ENCODE peak calls at places on chromosome X, in four cellular contexts. One of them, this sample, is unnamed.
A peak's percentile ranks its signal among the peaks of the same experiment; 100 is the strongest.

GRCh38 chrX:143571521-143571920 is 54.2 kb upstream of the SPANXN3 start:
- DNase-seq in body of pancreas: no peak
- DNase-seq in sigmoid colon: no peak
- DNase-seq in adrenal gland: no peak
- DNase-seq in this sample: no peak

GRCh38 chrX:9164535-9165425 is 130.9 kb upstream of the FAM9B start:
- DNase-seq in body of pancreas: no peak
- DNase-seq in sigmoid colon: no peak
- DNase-seq in adrenal gland: no peak
- DNase-seq in this sample: no peak

GRCh38 chrX:1427756-1428155 is 25.0 kb downstream of the ASMTL start:
- DNase-seq in body of pancreas: no peak
- DNase-seq in sigmoid colon: peak; percentile 53
- DNase-seq in adrenal gland: no peak
- DNase-seq in this sample: no peak

GRCh38 chrX:20139966-20140365 is 1.7 kb downstream of the EIF1AX start:
- DNase-seq in body of pancreas: no peak
- DNase-seq in sigmoid colon: no peak
- DNase-seq in adrenal gland: no peak
- DNase-seq in this sample: no peak

GRCh38 chrX:91279479-91279878 is 155.2 kb upstream of the PABPC5 start:
- DNase-seq in body of pancreas: no peak
- DNase-seq in sigmoid colon: no peak
- DNase-seq in adrenal gland: no peak
- DNase-seq in this sample: no peak

GRCh38 chrX:22795680-22796079 is 204.1 kb upstream of the DDX53 start:
- DNase-seq in body of pancreas: no peak
- DNase-seq in sigmoid colon: no peak
- DNase-seq in adrenal gland: no peak
- DNase-seq in this sample: no peak

GRCh38 chrX:77668391-77669237 is 117.4 kb downstream of the ATRX start:
- DNase-seq in body of pancreas: no peak
- DNase-seq in sigmoid colon: no peak
- DNase-seq in adrenal gland: no peak
- DNase-seq in this sample: no peak

GRCh38 chrX:149511081-149511480 is 6.0 kb upstream of the IDS start:
- DNase-seq in body of pancreas: no peak
- DNase-seq in sigmoid colon: no peak
- DNase-seq in adrenal gland: no peak
- DNase-seq in this sample: no peak

GRCh38 chrX:103913356-103914020 is 48.9 kb upstream of the TMSB15B start:
- DNase-seq in body of pancreas: no peak
- DNase-seq in sigmoid colon: no peak
- DNase-seq in adrenal gland: no peak
- DNase-seq in this sample: peak; percentile 4

GRCh38 chrX:2650865-2651264 is 40.2 kb upstream of the CD99 start:
- DNase-seq in body of pancreas: no peak
- DNase-seq in sigmoid colon: no peak
- DNase-seq in adrenal gland: no peak
- DNase-seq in this sample: no peak

GRCh38 chrX:139560221-139560620 is 29.7 kb downstream of the F9 start:
- DNase-seq in body of pancreas: no peak
- DNase-seq in sigmoid colon: no peak
- DNase-seq in adrenal gland: no peak
- DNase-seq in this sample: no peak

GRCh38 chrX:93420635-93421034 is 252.7 kb downstream of the NAP1L3 start:
- DNase-seq in body of pancreas: no peak
- DNase-seq in sigmoid colon: no peak
- DNase-seq in adrenal gland: no peak
- DNase-seq in this sample: no peak

GRCh38 chrX:147602297-147602696 is 309.4 kb upstream of the FMR1 start:
- DNase-seq in body of pancreas: no peak
- DNase-seq in sigmoid colon: no peak
- DNase-seq in adrenal gland: no peak
- DNase-seq in this sample: no peak

GRCh38 chrX:116873678-116874077 is 410.9 kb upstream of the CT83 start:
- DNase-seq in body of pancreas: no peak
- DNase-seq in sigmoid colon: no peak
- DNase-seq in adrenal gland: no peak
- DNase-seq in this sample: no peak

GRCh38 chrX:74461384-74461783 is 40.1 kb downstream of the SLC16A2 start:
- DNase-seq in body of pancreas: no peak
- DNase-seq in sigmoid colon: no peak
- DNase-seq in adrenal gland: no peak
- DNase-seq in this sample: no peak

GRCh38 chrX:123432362-123433150 is 248.5 kb downstream of the GRIA3 start:
- DNase-seq in body of pancreas: peak; percentile 13
- DNase-seq in sigmoid colon: no peak
- DNase-seq in adrenal gland: no peak
- DNase-seq in this sample: no peak

GRCh38 chrX:45735571-45735970 is 534.9 kb upstream of the DIPK2B start:
- DNase-seq in body of pancreas: no peak
- DNase-seq in sigmoid colon: no peak
- DNase-seq in adrenal gland: no peak
- DNase-seq in this sample: no peak

GRCh38 chrX:16838202-16839066 is 31.7 kb downstream of the RBBP7 start:
- DNase-seq in body of pancreas: no peak
- DNase-seq in sigmoid colon: no peak
- DNase-seq in adrenal gland: no peak
- DNase-seq in this sample: peak; percentile 31

GRCh38 chrX:140206657-140207056 is 241.3 kb upstream of the CXorf66 start:
- DNase-seq in body of pancreas: no peak
- DNase-seq in sigmoid colon: no peak
- DNase-seq in adrenal gland: no peak
- DNase-seq in this sample: no peak

GRCh38 chrX:140087865-140088264 is 122.5 kb upstream of the CXorf66 start:
- DNase-seq in body of pancreas: no peak
- DNase-seq in sigmoid colon: no peak
- DNase-seq in adrenal gland: no peak
- DNase-seq in this sample: no peak

GRCh38 chrX:135740683-135741149 is 27.3 kb downstream of the CT45A3 start:
- DNase-seq in body of pancreas: peak; percentile 12
- DNase-seq in sigmoid colon: no peak
- DNase-seq in adrenal gland: no peak
- DNase-seq in this sample: peak; percentile 69

GRCh38 chrX:46543441-46543840 is 1.8 kb downstream of the ZNF674 start:
- DNase-seq in body of pancreas: no peak
- DNase-seq in sigmoid colon: no peak
- DNase-seq in adrenal gland: no peak
- DNase-seq in this sample: no peak

GRCh38 chrX:88612870-88613329 is 134.1 kb upstream of the CPXCR1 start:
- DNase-seq in body of pancreas: no peak
- DNase-seq in sigmoid colon: no peak
- DNase-seq in adrenal gland: no peak
- DNase-seq in this sample: no peak
- H3K27ac ChIP-seq in body of pancreas: no peak overlapping the region
- H3K27ac ChIP-seq in sigmoid colon: no peak overlapping the region
- H3K27ac ChIP-seq in adrenal gland: no peak overlapping the region
- H3K27ac ChIP-seq in this sample: no peak overlapping the region

GRCh38 chrX:13094780-13095425 is 50.5 kb upstream of the FAM9C start:
- DNase-seq in body of pancreas: no peak
- DNase-seq in sigmoid colon: no peak
- DNase-seq in adrenal gland: no peak
- DNase-seq in this sample: peak; percentile 90
- H3K27ac ChIP-seq in body of pancreas: no peak overlapping the region
- H3K27ac ChIP-seq in sigmoid colon: peak overlapping the region; percentile 11
- H3K27ac ChIP-seq in adrenal gland: no peak overlapping the region
- H3K27ac ChIP-seq in this sample: peak overlapping the region; percentile 75

GRCh38 chrX:39896951-39897740 is 200.6 kb downstream of the BCOR start:
- DNase-seq in body of pancreas: peak; percentile 22
- DNase-seq in sigmoid colon: no peak
- DNase-seq in adrenal gland: no peak
- DNase-seq in this sample: peak; percentile 86

GRCh38 chrX:39899876-39900787 is 197.6 kb downstream of the BCOR start:
- DNase-seq in body of pancreas: no peak
- DNase-seq in sigmoid colon: no peak
- DNase-seq in adrenal gland: no peak
- DNase-seq in this sample: peak; percentile 54

GRCh38 chrX:39899059-39899458 is 198.7 kb downstream of the BCOR start:
- DNase-seq in body of pancreas: no peak
- DNase-seq in sigmoid colon: no peak
- DNase-seq in adrenal gland: no peak
- DNase-seq in this sample: no peak

GRCh38 chrX:39897741-39898097 is 200.0 kb downstream of the BCOR start:
- DNase-seq in body of pancreas: no peak
- DNase-seq in sigmoid colon: no peak
- DNase-seq in adrenal gland: no peak
- DNase-seq in this sample: no peak

DNA sequence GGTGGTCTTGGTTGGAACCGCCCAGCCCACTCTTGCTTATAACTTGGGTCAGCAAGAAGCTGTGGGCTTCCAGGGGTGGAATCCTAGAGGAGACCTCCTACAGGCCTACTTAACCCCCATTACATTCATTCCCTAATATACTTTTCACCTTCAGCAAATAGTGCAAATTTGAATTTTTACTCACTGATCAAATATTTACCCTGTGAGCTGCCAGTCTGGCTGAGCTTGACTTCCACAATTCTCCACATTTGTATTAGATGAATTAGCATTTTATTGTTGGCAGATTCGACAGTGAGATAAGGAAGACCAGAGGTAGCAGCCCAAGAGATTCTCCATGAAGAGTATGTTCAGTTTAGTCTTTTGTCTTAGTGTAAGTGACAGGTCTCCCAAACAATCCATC is 199.6 kb downstream of the BCOR start:
- DNase-seq in body of pancreas: no peak
- DNase-seq in sigmoid colon: no peak
- DNase-seq in adrenal gland: no peak
- DNase-seq in this sample: no peak
- H3K27ac ChIP-seq in body of pancreas: no peak overlapping the region
- H3K27ac ChIP-seq in sigmoid colon: no peak overlapping the region
- H3K27ac ChIP-seq in adrenal gland: no peak overlapping the region
- H3K27ac ChIP-seq in this sample: peak overlapping the region; percentile 98

GRCh38 chrX:24203072-24203808 is 53.7 kb downstream of the ZFX start:
- DNase-seq in body of pancreas: peak; percentile 18
- DNase-seq in sigmoid colon: no peak
- DNase-seq in adrenal gland: no peak
- DNase-seq in this sample: no peak
- H3K27ac ChIP-seq in body of pancreas: peak overlapping the region; percentile 52
- H3K27ac ChIP-seq in sigmoid colon: no peak overlapping the region
- H3K27ac ChIP-seq in adrenal gland: no peak overlapping the region
- H3K27ac ChIP-seq in this sample: no peak overlapping the region

GRCh38 chrX:110418220-110418856 is 59.7 kb downstream of the RTL9 start:
- DNase-seq in body of pancreas: peak; percentile 21
- DNase-seq in sigmoid colon: no peak
- DNase-seq in adrenal gland: peak; percentile 31
- DNase-seq in this sample: peak; percentile 73
- H3K27ac ChIP-seq in body of pancreas: no peak overlapping the region
- H3K27ac ChIP-seq in sigmoid colon: no peak overlapping the region
- H3K27ac ChIP-seq in adrenal gland: no peak overlapping the region
- H3K27ac ChIP-seq in this sample: peak overlapping the region; percentile 94

DNA sequence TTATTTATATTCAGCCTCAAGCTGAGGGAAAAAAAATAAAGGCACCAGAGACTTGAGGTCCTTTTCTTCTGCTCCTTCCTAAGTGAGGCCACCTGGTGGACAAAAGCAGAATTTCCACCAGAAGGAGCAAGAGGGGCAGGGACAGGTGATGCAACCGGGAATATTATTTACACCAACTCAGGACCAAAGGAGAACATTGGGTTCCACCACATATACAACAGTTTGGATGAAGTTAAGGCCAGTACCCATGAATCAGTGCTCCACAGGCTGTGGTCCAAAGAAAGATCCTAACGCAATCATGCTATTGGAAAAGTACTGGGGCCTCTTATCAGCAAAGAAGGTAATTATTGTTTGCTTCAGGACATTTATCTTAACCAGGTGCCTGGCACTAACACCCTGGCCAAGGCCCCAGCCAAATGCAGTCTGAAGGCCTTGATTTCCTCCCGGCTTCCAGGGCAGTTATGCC is 57.4 kb downstream of the TSC22D3 start:
- DNase-seq in body of pancreas: peak; percentile 88
- DNase-seq in sigmoid colon: peak; percentile 94
- DNase-seq in adrenal gland: peak; percentile 81
- DNase-seq in this sample: peak; percentile 64
- H3K27ac ChIP-seq in body of pancreas: peak overlapping the region; percentile 76
- H3K27ac ChIP-seq in sigmoid colon: peak overlapping the region; percentile 96
- H3K27ac ChIP-seq in adrenal gland: no peak overlapping the region
- H3K27ac ChIP-seq in this sample: no peak overlapping the region

GRCh38 chrX:12844319-12844718 is 22.6 kb upstream of the TLR7 start:
- DNase-seq in body of pancreas: no peak
- DNase-seq in sigmoid colon: no peak
- DNase-seq in adrenal gland: no peak
- DNase-seq in this sample: no peak
- H3K27ac ChIP-seq in body of pancreas: no peak overlapping the region
- H3K27ac ChIP-seq in sigmoid colon: no peak overlapping the region
- H3K27ac ChIP-seq in adrenal gland: no peak overlapping the region
- H3K27ac ChIP-seq in this sample: no peak overlapping the region

GRCh38 chrX:136816970-136817369 is 36.2 kb upstream of the ARHGEF6 start:
- DNase-seq in body of pancreas: no peak
- DNase-seq in sigmoid colon: no peak
- DNase-seq in adrenal gland: no peak
- DNase-seq in this sample: no peak
- H3K27ac ChIP-seq in body of pancreas: no peak overlapping the region
- H3K27ac ChIP-seq in sigmoid colon: no peak overlapping the region
- H3K27ac ChIP-seq in adrenal gland: no peak overlapping the region
- H3K27ac ChIP-seq in this sample: no peak overlapping the region